ENCODE peak calls at places on chromosomes 12 and 14, in nine cellular contexts. Y, U, D, J, O, T, G, X and Z are unnamed samples.
A peak's percentile ranks its signal among the peaks of the same experiment; 100 is the strongest.

GRCh38 chr12:15982921-15983320 is 71.8 kb downstream of the DERA start:
- DNase-seq in U (no peak), X (no peak), O (no peak), T (no peak), J (no peak), D (no peak), G (no peak), Y (no peak), Z (no peak)

GRCh38 chr12:127964717-127965116 is 302.3 kb upstream of the TMEM132C start:
- DNase-seq in O (no peak), X (no peak), U (no peak), T (no peak), J (peak; percentile 9), D (no peak), G (no peak), Y (no peak), Z (no peak)

GRCh38 chr12:121774968-121775474 is 18.5 kb downstream of the RHOF start:
- DNase-seq in O (no peak), U (no peak), X (no peak), G (no peak), T (no peak), J (no peak), Y (no peak), D (no peak), Z (no peak)

GRCh38 chr12:54749191-54749818 is 101.1 kb upstream of the DCD start:
- DNase-seq in O (peak; percentile 59), U (peak; percentile 66), Y (peak; percentile 7), T (no peak), G (peak; percentile 29), J (peak; percentile 71), D (peak; percentile 53), X (no peak), Z (no peak)

GRCh38 chr12:115934877-115935276 is 342.6 kb downstream of the MED13L start:
- DNase-seq in U (no peak), D (no peak), O (no peak), T (no peak), J (no peak), G (no peak), X (no peak), Y (no peak), Z (no peak)

GRCh38 chr12:64491718-64492117 is 39.8 kb downstream of the TBK1 start:
- DNase-seq in G (no peak), U (no peak), D (no peak), Y (no peak), X (no peak), J (no peak), O (no peak), T (no peak), Z (no peak)

GRCh38 chr14:69081271-69081670 is 71.6 kb downstream of the DCAF5 start:
- DNase-seq in O (no peak), J (no peak), G (no peak), D (no peak), U (no peak), Y (no peak), X (no peak), T (no peak), Z (no peak)

GRCh38 chr12:46938071-46938678 is 112.4 kb upstream of the SLC38A4 start:
- DNase-seq in T (no peak), X (no peak), U (no peak), Y (no peak), J (no peak), O (no peak), G (no peak), D (no peak), Z (no peak)

GRCh38 chr14:94341654-94342333 is 18.7 kb upstream of the SERPINA6 start:
- DNase-seq in Y (no peak), G (no peak), J (no peak), X (no peak), O (no peak), U (no peak), D (no peak), T (no peak), Z (peak; percentile 55)

GRCh38 chr12:91181053-91181452 is 1.6 kb downstream of the DCN start:
- DNase-seq in J (peak; percentile 68), D (no peak), T (no peak), X (no peak), G (no peak), U (no peak), O (peak; percentile 72), Y (no peak), Z (no peak)

GRCh38 chr14:105748204-105748578 is 221.8 kb downstream of the TMEM121 start:
- DNase-seq in T (no peak), D (no peak), O (no peak), Y (no peak), X (no peak), J (no peak), G (no peak), U (peak; percentile 85), Z (no peak)

GRCh38 chr12:25377475-25378179 is 126.9 kb upstream of the KRAS start:
- DNase-seq in D (peak; percentile 36), O (peak; percentile 48), G (peak; percentile 7), Y (no peak), J (peak; percentile 44), T (no peak), U (no peak), X (no peak), Z (no peak)

GRCh38 chr12:116455540-116456306 is 103.5 kb upstream of the MAP1LC3B2 start:
- DNase-seq in U (peak; percentile 60), G (no peak), T (no peak), O (peak; percentile 98), X (peak; percentile 75), J (peak; percentile 99), D (no peak), Y (no peak), Z (peak; percentile 44)

GRCh38 chr12:126474703-126475102 is 1409.5 kb downstream of the AACS start:
- DNase-seq in O (no peak), Y (no peak), X (no peak), U (no peak), G (no peak), J (no peak), T (no peak), D (no peak), Z (no peak)

GRCh38 chr14:49497725-49498348 is 88.3 kb downstream of the RPS29 start:
- DNase-seq in Y (peak; percentile 57), U (peak; percentile 87), X (no peak), J (peak; percentile 85), T (no peak), G (no peak), O (peak; percentile 81), D (peak; percentile 36), Z (no peak)

GRCh38 chr12:114916124-114916523 is 232.1 kb upstream of the TBX3 start:
- DNase-seq in D (no peak), U (no peak), T (no peak), Y (no peak), O (peak; percentile 81), X (no peak), J (peak; percentile 60), G (no peak), Z (no peak)

GRCh38 chr12:32549675-32550079 is 129.4 kb upstream of the DNM1L start:
- DNase-seq in Y (no peak), D (no peak), O (peak; percentile 67), T (no peak), X (no peak), J (no peak), U (no peak), G (no peak), Z (no peak)

GRCh38 chr12:57632898-57633825 is at the start of gene B4GALNT1:
- DNase-seq in O (peak; percentile 43), U (peak; percentile 88), X (no peak), T (peak; percentile 81), D (peak; percentile 51), J (peak; percentile 53), G (peak; percentile 38), Y (peak; percentile 76), Z (peak; percentile 60)

GRCh38 chr12:108498136-108498535 is 16.9 kb upstream of the FICD start:
- DNase-seq in T (no peak), D (no peak), Y (no peak), G (no peak), X (no peak), U (no peak), O (no peak), J (no peak), Z (no peak)

GRCh38 chr14:105999361-106000028 is 473.1 kb downstream of the TMEM121 start:
- DNase-seq in X (no peak), T (peak; percentile 35), D (peak; percentile 70), Y (no peak), O (no peak), G (peak; percentile 64), J (peak; percentile 0), U (peak; percentile 90), Z (peak; percentile 34)

GRCh38 chr14:89858084-89858483 is 96.4 kb downstream of the EFCAB11 start:
- DNase-seq in J (no peak), T (no peak), O (no peak), D (no peak), X (no peak), G (no peak), Y (no peak), U (no peak), Z (no peak)

GRCh38 chr12:98465950-98466349 is 49.4 kb upstream of the TMPO start:
- DNase-seq in X (no peak), O (no peak), U (no peak), T (no peak), D (no peak), Y (no peak), G (no peak), J (peak; percentile 41), Z (no peak)

GRCh38 chr12:120538281-120539156 is 4.4 kb downstream of the RNF10 start:
- DNase-seq in O (peak; percentile 47), U (no peak), J (peak; percentile 58), X (no peak), G (no peak), T (no peak), Y (no peak), D (no peak), Z (no peak)